ENCODE peak calls at places on chromosomes 3 and 15, in nine cellular contexts. K is heart right ventricle; J is lower lobe of right lung; X is suprapubic skin; W is effector memory CD4-positive, alpha-beta T cell; H is ascending aorta; R is tibial nerve; U is left ventricle myocardium inferior; C is aorta. Q is an unnamed sample.
A peak's percentile ranks its signal among the peaks of the same experiment; 100 is the strongest.

GRCh38 chr15:27070816-27071215 is 99.8 kb downstream of the GABRG3 start:
- DNase-seq in K (no peak), J (no peak), X (peak; percentile 50), W (no peak), H (no peak), R (no peak), U (no peak), C (no peak), Q (no peak)

GRCh38 chr3:172087198-172087597 is 47.8 kb downstream of the FNDC3B start:
- DNase-seq in K (no peak), J (no peak), X (no peak), W (no peak), H (no peak), R (no peak), U (no peak), C (no peak), Q (no peak)

GRCh38 chr15:57654136-57654845 is 52.2 kb upstream of the POLR2M start:
- DNase-seq in K (no peak), J (no peak), X (no peak), W (no peak), H (no peak), R (no peak), U (no peak), C (no peak), Q (no peak)

GRCh38 chr15:92654662-92655061 is 913 bp downstream of the FAM174B start:
- DNase-seq in K (no peak), J (no peak), X (no peak), W (no peak), H (no peak), R (no peak), U (no peak), C (no peak), Q (no peak)

GRCh38 chr3:45623846-45624245 is 29.3 kb downstream of the LIMD1 start:
- DNase-seq in K (no peak), J (no peak), X (no peak), W (no peak), H (no peak), R (no peak), U (no peak), C (no peak), Q (no peak)

GRCh38 chr3:140898340-140899180 is 43.1 kb upstream of the SLC25A36 start:
- DNase-seq in K (no peak), J (no peak), X (no peak), W (no peak), H (no peak), R (no peak), U (no peak), C (no peak), Q (peak; percentile 36)

GRCh38 chr3:106261396-106261795 is 392.6 kb upstream of the CBLB start:
- DNase-seq in K (no peak), J (no peak), X (no peak), W (no peak), H (no peak), R (no peak), U (no peak), C (no peak), Q (no peak)

GRCh38 chr3:45939341-45939771 is 3.9 kb upstream of the CXCR6 start:
- DNase-seq in K (no peak), J (no peak), X (no peak), W (no peak), H (no peak), R (no peak), U (no peak), C (no peak), Q (no peak)

GRCh38 chr3:18211116-18211515 is 214.0 kb downstream of the SATB1 start:
- DNase-seq in K (no peak), J (no peak), X (no peak), W (no peak), H (no peak), R (no peak), U (no peak), C (no peak), Q (no peak)

GRCh38 chr3:77620009-77620408 is 580.1 kb downstream of the ROBO2 start:
- DNase-seq in K (no peak), J (no peak), X (no peak), W (no peak), H (no peak), R (no peak), U (no peak), C (no peak), Q (no peak)

GRCh38 chr15:35256555-35256954 is 171.5 kb upstream of the NANOGP8 start:
- DNase-seq in K (no peak), J (no peak), X (no peak), W (no peak), H (no peak), R (no peak), U (no peak), C (no peak), Q (no peak)

GRCh38 chr3:65605876-65606432 is 432.8 kb downstream of the MAGI1 start:
- DNase-seq in K (no peak), J (no peak), X (no peak), W (no peak), H (no peak), R (no peak), U (no peak), C (no peak), Q (no peak)

GRCh38 chr3:125128861-125129501 is 73.2 kb upstream of the HEG1 start:
- DNase-seq in K (no peak), J (peak; percentile 70), X (no peak), W (no peak), H (no peak), R (no peak), U (no peak), C (no peak), Q (no peak)

GRCh38 chr15:51982013-51982769 is 10.6 kb upstream of the LEO1 start:
- DNase-seq in K (peak; percentile 23), J (no peak), X (no peak), W (no peak), H (peak; percentile 61), R (no peak), U (no peak), C (no peak), Q (no peak)

GRCh38 chr3:137612293-137612692 is 151.8 kb upstream of the SOX14 start:
- DNase-seq in K (no peak), J (no peak), X (no peak), W (no peak), H (no peak), R (no peak), U (no peak), C (no peak), Q (no peak)

GRCh38 chr15:73331991-73332925 is 36.5 kb downstream of the HCN4 start:
- DNase-seq in K (no peak), J (peak; percentile 35), X (no peak), W (no peak), H (no peak), R (no peak), U (no peak), C (peak; percentile 47), Q (no peak)

GRCh38 chr3:57152150-57152549 is 13.0 kb downstream of the IL17RD start:
- DNase-seq in K (no peak), J (no peak), X (no peak), W (no peak), H (no peak), R (no peak), U (peak; percentile 33), C (no peak), Q (no peak)

DNA sequence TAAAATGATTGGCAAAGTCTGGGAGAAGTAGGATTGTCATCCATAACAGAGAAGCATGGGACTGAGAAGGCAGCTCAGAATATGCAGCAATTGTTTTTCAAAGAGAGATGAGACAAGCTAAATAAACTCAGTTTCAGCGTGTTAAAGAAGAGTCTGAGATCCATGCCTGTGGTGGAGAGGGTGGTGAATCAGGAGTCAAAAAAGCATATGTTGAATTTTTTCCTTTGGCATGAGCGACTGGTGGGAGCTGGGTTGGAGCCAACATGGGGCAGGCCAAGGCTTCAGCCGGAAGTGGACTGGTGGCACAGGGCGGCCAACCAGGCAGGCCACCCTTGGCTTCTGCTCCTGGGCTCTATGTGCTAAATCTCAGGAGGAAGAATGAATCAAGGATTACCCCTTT is 102.0 kb downstream of the SST start:
- DNase-seq in K (no peak), J (no peak), X (no peak), W (no peak), H (no peak), R (no peak), U (no peak), C (no peak), Q (no peak)
- H3K4me1 ChIP-seq in K (peaks cover 15% of the 10 kb centered on the region), J (peaks cover 18% of the 10 kb centered on the region), X (no peaks in the 10 kb centered on the region), W (no peaks in the 10 kb centered on the region), H (no peaks in the 10 kb centered on the region), R (no peaks in the 10 kb centered on the region), U (peaks cover 22% of the 10 kb centered on the region), C (no peaks in the 10 kb centered on the region), Q (no peaks in the 10 kb centered on the region)

GRCh38 chr15:63948436-63948835 is 97.8 kb downstream of the DAPK2 start:
- DNase-seq in K (no peak), J (no peak), X (no peak), W (no peak), H (no peak), R (no peak), U (no peak), C (peak; percentile 23), Q (no peak)
- H3K4me3 ChIP-seq in K (no peak overlapping the region), J (no peak overlapping the region), X (no peak overlapping the region), W (no peak overlapping the region), H (no peak overlapping the region), R (no peak overlapping the region), U (no peak overlapping the region), C (no peak overlapping the region), Q (no peak overlapping the region)

GRCh38 chr3:149895339-149895738 is 75.4 kb downstream of the PFN2 start:
- DNase-seq in K (no peak), J (no peak), X (no peak), W (no peak), H (no peak), R (no peak), U (no peak), C (no peak), Q (no peak)
- H3K4me1 ChIP-seq in K (peaks cover 35% of the 10 kb centered on the region), J (no peaks in the 10 kb centered on the region), X (peaks cover 12% of the 10 kb centered on the region), W (no peaks in the 10 kb centered on the region), H (peaks cover 3% of the 10 kb centered on the region), R (peaks cover 6% of the 10 kb centered on the region), U (peaks cover 80% of the 10 kb centered on the region), C (peaks cover 6% of the 10 kb centered on the region), Q (no peaks in the 10 kb centered on the region)

DNA sequence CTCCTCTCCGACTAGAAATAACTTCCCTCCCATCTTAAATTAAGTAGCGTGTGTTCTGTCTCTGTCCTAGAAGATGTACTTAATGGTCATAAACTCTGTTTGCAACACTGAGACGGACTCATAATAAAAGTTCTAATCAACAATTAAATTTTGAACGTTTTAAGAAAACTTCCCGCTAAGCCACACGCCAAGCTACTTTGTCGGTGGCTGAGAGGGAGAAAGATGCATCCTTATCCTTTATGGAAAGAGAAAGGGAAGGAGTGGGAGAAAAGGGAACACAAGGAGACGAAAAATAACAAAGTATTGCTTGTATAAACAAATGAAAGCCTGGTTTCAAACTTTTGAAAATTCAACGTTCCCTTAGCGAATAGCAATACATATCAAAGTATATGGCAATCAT is 949 bp downstream of the GNB4 start:
- DNase-seq in K (no peak), J (no peak), X (no peak), W (no peak), H (no peak), R (no peak), U (no peak), C (no peak), Q (no peak)
- H3K4me3 ChIP-seq in K (peak overlapping the region; percentile 72), J (peak overlapping the region; percentile 78), X (peak overlapping the region; percentile 83), W (peak overlapping the region; percentile 58), H (peak overlapping the region; percentile 85), R (peak overlapping the region; percentile 89), U (peak overlapping the region; percentile 82), C (peak overlapping the region; percentile 97), Q (peak overlapping the region; percentile 38)

Q was measured in CD4-positive, CD25-positive, alpha-beta regulatory T cell.